ENCODE peak calls at places on chromosomes 1 and 21, in nine cellular contexts. H, Z, Y, W, T, R, Q, F and G are unnamed samples.
A peak's percentile ranks its signal among the peaks of the same experiment; 100 is the strongest.

GRCh38 chr1:71857862-71858261 is 424.5 kb downstream of the NEGR1 start:
- DNase-seq in H (no peak), Z (no peak), Y (no peak), W (no peak), T (no peak), R (no peak), Q (no peak), F (no peak), G (peak; percentile 14)

GRCh38 chr1:99849744-99850457 is at the start of gene AGL:
- DNase-seq in H (peak; percentile 72), Z (peak; percentile 83), Y (peak; percentile 74), W (no peak), T (peak; percentile 95), R (peak; percentile 37), Q (peak; percentile 80), F (peak; percentile 70), G (peak; percentile 41)

GRCh38 chr1:91732291-91732953 is 153.5 kb downstream of the TGFBR3 start:
- DNase-seq in H (peak; percentile 45), Z (peak; percentile 87), Y (no peak), W (no peak), T (no peak), R (peak; percentile 43), Q (no peak), F (no peak), G (peak; percentile 55)

GRCh38 chr1:226953175-226953800 is 13.2 kb downstream of the COQ8A start:
- DNase-seq in H (no peak), Z (no peak), Y (no peak), W (no peak), T (no peak), R (no peak), Q (no peak), F (no peak), G (no peak)

GRCh38 chr1:81600878-81601658 is 199.7 kb upstream of the ADGRL2 start:
- DNase-seq in H (no peak), Z (no peak), Y (no peak), W (no peak), T (no peak), R (no peak), Q (no peak), F (no peak), G (no peak)

GRCh38 chr1:29379438-29380073 is 143.2 kb downstream of the PTPRU start:
- DNase-seq in H (peak; percentile 72), Z (peak; percentile 38), Y (no peak), W (no peak), T (no peak), R (no peak), Q (peak; percentile 15), F (no peak), G (no peak)

GRCh38 chr1:51898090-51898734 is 19.7 kb upstream of the NRDC start:
- DNase-seq in H (peak; percentile 56), Z (peak; percentile 98), Y (no peak), W (peak; percentile 92), T (no peak), R (peak; percentile 63), Q (no peak), F (no peak), G (peak; percentile 84)

GRCh38 chr1:188514917-188515316 is 1686.2 kb downstream of the PLA2G4A start:
- DNase-seq in H (no peak), Z (no peak), Y (no peak), W (no peak), T (no peak), R (no peak), Q (no peak), F (no peak), G (no peak)

GRCh38 chr1:21397813-21398188 is 42.1 kb upstream of the NBPF3 start:
- DNase-seq in H (peak; percentile 10), Z (no peak), Y (peak; percentile 10), W (no peak), T (no peak), R (no peak), Q (no peak), F (no peak), G (no peak)

GRCh38 chr1:113048064-113048463 is 24.9 kb upstream of the LRIG2 start:
- DNase-seq in H (no peak), Z (no peak), Y (no peak), W (no peak), T (no peak), R (no peak), Q (no peak), F (no peak), G (no peak)

GRCh38 chr1:161168906-161169305 is 2.7 kb downstream of the PPOX start:
- DNase-seq in H (no peak), Z (no peak), Y (no peak), W (no peak), T (peak; percentile 35), R (no peak), Q (no peak), F (no peak), G (no peak)

GRCh38 chr1:67618285-67619018 is 66.5 kb upstream of the GADD45A start:
- DNase-seq in H (peak; percentile 99), Z (peak; percentile 75), Y (peak; percentile 30), W (peak; percentile 76), T (peak; percentile 80), R (peak; percentile 87), Q (no peak), F (peak; percentile 79), G (peak; percentile 72)

GRCh38 chr1:110118636-110119396 is 6.6 kb downstream of the UBL4B start:
- DNase-seq in H (no peak), Z (peak; percentile 41), Y (no peak), W (peak; percentile 12), T (peak; percentile 9), R (no peak), Q (no peak), F (no peak), G (no peak)

GRCh38 chr1:200226268-200226968 is 183.4 kb downstream of the ZNF281 start:
- DNase-seq in H (peak; percentile 36), Z (no peak), Y (no peak), W (no peak), T (no peak), R (no peak), Q (peak; percentile 24), F (no peak), G (no peak)

GRCh38 chr1:28737245-28738137 is 751 bp downstream of the YTHDF2 start:
- DNase-seq in H (peak; percentile 68), Z (peak; percentile 56), Y (peak; percentile 50), W (no peak), T (peak; percentile 78), R (no peak), Q (peak; percentile 34), F (no peak), G (no peak)

GRCh38 chr1:41657679-41658078 is 173.2 kb upstream of the EDN2 start:
- DNase-seq in H (no peak), Z (no peak), Y (no peak), W (no peak), T (no peak), R (no peak), Q (no peak), F (no peak), G (no peak)

GRCh38 chr1:235881930-235882700 is 15.4 kb upstream of the LYST start:
- DNase-seq in H (no peak), Z (no peak), Y (no peak), W (no peak), T (no peak), R (no peak), Q (no peak), F (no peak), G (no peak)

GRCh38 chr1:77322061-77322900 is 40.5 kb downstream of the AK5 start:
- DNase-seq in H (peak; percentile 18), Z (peak; percentile 77), Y (no peak), W (peak; percentile 86), T (no peak), R (peak; percentile 35), Q (no peak), F (no peak), G (peak; percentile 62)

GRCh38 chr1:44820945-44821715 is 12.8 kb downstream of the BTBD19 start:
- DNase-seq in H (no peak), Z (no peak), Y (no peak), W (no peak), T (peak; percentile 69), R (no peak), Q (no peak), F (peak; percentile 22), G (no peak)

GRCh38 chr1:156492591-156493080 is 7.9 kb downstream of the MEF2D start:
- DNase-seq in H (no peak), Z (no peak), Y (no peak), W (no peak), T (no peak), R (no peak), Q (no peak), F (no peak), G (no peak)

GRCh38 chr1:215970406-215970805 is 403.3 kb downstream of the KCTD3 start:
- DNase-seq in H (no peak), Z (peak; percentile 61), Y (no peak), W (no peak), T (no peak), R (no peak), Q (no peak), F (no peak), G (no peak)

GRCh38 chr1:31646259-31646960 is 1.7 kb upstream of the PEF1 start:
- DNase-seq in H (no peak), Z (no peak), Y (no peak), W (no peak), T (no peak), R (no peak), Q (no peak), F (no peak), G (no peak)

GRCh38 chr1:207832796-207833195 is 78.1 kb downstream of the CD34 start:
- DNase-seq in H (no peak), Z (no peak), Y (no peak), W (no peak), T (no peak), R (no peak), Q (no peak), F (no peak), G (no peak)

GRCh38 chr1:14413809-14414208 is 184.7 kb upstream of the KAZN start:
- DNase-seq in H (no peak), Z (peak; percentile 35), Y (no peak), W (peak; percentile 39), T (no peak), R (peak; percentile 2), Q (no peak), F (no peak), G (peak; percentile 27)

GRCh38 chr1:25431495-25432363 is 1.0 kb downstream of the MACO1 start:
- DNase-seq in H (no peak), Z (peak; percentile 18), Y (no peak), W (no peak), T (no peak), R (no peak), Q (no peak), F (no peak), G (no peak)

GRCh38 chr1:26696645-26697440 is 1.0 kb downstream of the ARID1A start:
- DNase-seq in H (peak; percentile 45), Z (no peak), Y (no peak), W (no peak), T (peak; percentile 85), R (no peak), Q (no peak), F (peak; percentile 28), G (no peak)

GRCh38 chr1:51877434-51878306 is 857 bp downstream of the NRDC start:
- DNase-seq in H (peak; percentile 57), Z (peak; percentile 36), Y (peak; percentile 16), W (no peak), T (no peak), R (no peak), Q (peak; percentile 3), F (no peak), G (no peak)

GRCh38 chr1:1793481-1794244 is 15.4 kb upstream of the NADK start:
- DNase-seq in H (no peak), Z (no peak), Y (no peak), W (no peak), T (peak; percentile 67), R (no peak), Q (no peak), F (no peak), G (no peak)

GRCh38 chr1:184792450-184792969 is 37.9 kb upstream of the EDEM3 start:
- DNase-seq in H (peak; percentile 98), Z (peak; percentile 97), Y (peak; percentile 19), W (peak; percentile 98), T (peak; percentile 88), R (peak; percentile 69), Q (no peak), F (peak; percentile 92), G (peak; percentile 98)

GRCh38 chr21:45479691-45480675 is 62.3 kb downstream of the SLC19A1 start:
- DNase-seq in H (no peak), Z (no peak), Y (no peak), W (no peak), T (no peak), R (no peak), Q (no peak), F (no peak), G (no peak)

GRCh38 chr1:7991504-7992440 is 30.3 kb downstream of the PARK7 start:
- DNase-seq in H (no peak), Z (peak; percentile 29), Y (no peak), W (no peak), T (no peak), R (no peak), Q (no peak), F (no peak), G (no peak)